ENCODE peak calls at places on chromosomes 4 and X, in eight cellular contexts. A, F, H, M, D, N, L and X are unnamed samples.

GRCh38 chrX:45295587-45295986 is 94.9 kb upstream of the DIPK2B start:
- DNase-seq in A (no peak), F (no peak), H (no peak), M (peak; percentile 11), D (no peak), N (peak; percentile 35), L (peak; percentile 60), X (peak; percentile 50)

GRCh38 chr4:8915201-8916200 is 43.9 kb upstream of the HMX1 start:
- DNase-seq in A (no peak), F (no peak), H (peak; percentile 6), M (no peak), D (no peak), N (no peak), L (no peak), X (no peak)

GRCh38 chr4:41693629-41694028 is 54.9 kb downstream of the PHOX2B start:
- DNase-seq in A (peak; percentile 55), F (no peak), H (no peak), M (peak; percentile 53), D (no peak), N (no peak), L (peak; percentile 39), X (peak; percentile 50)

GRCh38 chr4:150385606-150386005 is 196.3 kb upstream of the MAB21L2 start:
- DNase-seq in A (peak; percentile 40), F (no peak), H (no peak), M (peak; percentile 97), D (no peak), N (no peak), L (peak; percentile 96), X (peak; percentile 89)

GRCh38 chrX:153635788-153636668 is 11.0 kb upstream of the DUSP9 start:
- DNase-seq in A (peak; percentile 77), F (no peak), H (no peak), M (peak; percentile 5), D (no peak), N (no peak), L (peak; percentile 4), X (no peak)

GRCh38 chrX:118975831-118976598 is 1.6 kb downstream of the LONRF3 start:
- DNase-seq in A (peak; percentile 32), F (peak; percentile 88), H (peak; percentile 70), M (peak; percentile 48), D (peak; percentile 25), N (peak; percentile 78), L (peak; percentile 19), X (no peak)

GRCh38 chr4:24226667-24227066 is 336.8 kb upstream of the PPARGC1A start:
- DNase-seq in A (no peak), F (no peak), H (no peak), M (no peak), D (no peak), N (no peak), L (peak; percentile 76), X (no peak)

GRCh38 chr4:122632396-122633143 is 11.7 kb upstream of the IL21 start:
- DNase-seq in A (no peak), F (no peak), H (no peak), M (peak; percentile 13), D (peak; percentile 58), N (no peak), L (peak; percentile 7), X (no peak)

GRCh38 chr4:24093446-24093845 is 203.6 kb upstream of the PPARGC1A start:
- DNase-seq in A (no peak), F (no peak), H (no peak), M (no peak), D (no peak), N (no peak), L (no peak), X (no peak)

GRCh38 chr4:8297141-8297601 is 27.6 kb downstream of the HTRA3 start:
- DNase-seq in A (no peak), F (peak; percentile 6), H (no peak), M (no peak), D (no peak), N (no peak), L (no peak), X (no peak)

GRCh38 chr4:110737931-110738330 is 115.1 kb upstream of the PITX2 start:
- DNase-seq in A (no peak), F (no peak), H (no peak), M (no peak), D (no peak), N (no peak), L (no peak), X (no peak)

GRCh38 chrX:110406822-110407221 is 48.2 kb downstream of the RTL9 start:
- DNase-seq in A (no peak), F (no peak), H (no peak), M (no peak), D (no peak), N (no peak), L (no peak), X (no peak)

GRCh38 chrX:38868941-38869378 is 67.7 kb downstream of the MID1IP1 start:
- DNase-seq in A (no peak), F (no peak), H (no peak), M (peak; percentile 79), D (no peak), N (no peak), L (peak; percentile 86), X (peak; percentile 58)

GRCh38 chr4:79756496-79756895 is 316.5 kb downstream of the ANTXR2 start:
- DNase-seq in A (no peak), F (no peak), H (no peak), M (no peak), D (no peak), N (no peak), L (no peak), X (no peak)

GRCh38 chrX:10769165-10769564 is 148.8 kb upstream of the MID1 start:
- DNase-seq in A (peak; percentile 74), F (no peak), H (no peak), M (peak; percentile 46), D (no peak), N (no peak), L (peak; percentile 52), X (peak; percentile 37)
- H3K4me3 ChIP-seq in A (peak overlapping the region; percentile 9), F (no peak overlapping the region), H (no peak overlapping the region), M (no peak overlapping the region), D (no peak overlapping the region), N (no peak overlapping the region), L (peak overlapping the region; percentile 22), X (no peak overlapping the region)

GRCh38 chr4:160809576-160809975 is 1354.2 kb downstream of the FSTL5 start:
- DNase-seq in A (no peak), F (no peak), H (no peak), M (no peak), D (no peak), N (no peak), L (no peak), X (no peak)

GRCh38 chr4:160808174-160808573 is 1355.6 kb downstream of the FSTL5 start:
- DNase-seq in A (no peak), F (no peak), H (no peak), M (no peak), D (no peak), N (no peak), L (no peak), X (no peak)

GRCh38 chr4:160810415-160810814 is 1353.4 kb downstream of the FSTL5 start:
- DNase-seq in A (no peak), F (no peak), H (no peak), M (no peak), D (no peak), N (no peak), L (no peak), X (no peak)

DNA sequence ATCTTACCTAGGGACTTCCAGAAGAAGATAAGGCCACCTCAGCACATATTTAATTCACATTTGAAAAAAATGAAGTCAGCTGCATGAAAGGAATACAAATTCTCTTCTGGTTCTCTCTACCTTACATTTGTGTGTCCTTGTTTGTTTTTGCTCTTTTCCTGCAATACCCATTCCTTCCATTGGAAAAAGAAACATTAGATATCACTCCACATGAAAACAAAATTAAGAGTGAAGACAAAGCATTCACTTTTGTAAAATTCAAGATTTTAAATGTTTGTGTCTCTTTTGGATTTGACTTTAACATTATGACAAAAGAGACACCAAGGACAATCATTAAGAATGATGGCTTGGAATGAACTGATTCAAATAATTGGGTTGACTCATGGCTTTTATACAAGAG is 1351.8 kb downstream of the FSTL5 start:
- DNase-seq in A (no peak), F (no peak), H (no peak), M (no peak), D (no peak), N (no peak), L (no peak), X (no peak)
- TF ChIP-seq CTCF in A (no peak), F (no peak), H (no peak), M (no peak), D (no peak), N (no peak), L (no peak), X (peak; percentile 4)

GRCh38 chrX:10156199-10157031 is at the start of gene CLCN4:
- DNase-seq in A (peak; percentile 67), F (peak; percentile 74), H (no peak), M (peak; percentile 58), D (peak; percentile 51), N (peak; percentile 52), L (peak; percentile 43), X (no peak)
- H3K4me3 ChIP-seq in A (peak within 1 kb of the TSS; percentile 53), F (peak within 1 kb of the TSS; percentile 63), H (no peak within 1 kb of the TSS), M (peak within 1 kb of the TSS; percentile 50), D (peak within 1 kb of the TSS; percentile 54), N (peak within 1 kb of the TSS; percentile 38), L (peak within 1 kb of the TSS; percentile 14), X (peak within 1 kb of the TSS; percentile 24)

DNA sequence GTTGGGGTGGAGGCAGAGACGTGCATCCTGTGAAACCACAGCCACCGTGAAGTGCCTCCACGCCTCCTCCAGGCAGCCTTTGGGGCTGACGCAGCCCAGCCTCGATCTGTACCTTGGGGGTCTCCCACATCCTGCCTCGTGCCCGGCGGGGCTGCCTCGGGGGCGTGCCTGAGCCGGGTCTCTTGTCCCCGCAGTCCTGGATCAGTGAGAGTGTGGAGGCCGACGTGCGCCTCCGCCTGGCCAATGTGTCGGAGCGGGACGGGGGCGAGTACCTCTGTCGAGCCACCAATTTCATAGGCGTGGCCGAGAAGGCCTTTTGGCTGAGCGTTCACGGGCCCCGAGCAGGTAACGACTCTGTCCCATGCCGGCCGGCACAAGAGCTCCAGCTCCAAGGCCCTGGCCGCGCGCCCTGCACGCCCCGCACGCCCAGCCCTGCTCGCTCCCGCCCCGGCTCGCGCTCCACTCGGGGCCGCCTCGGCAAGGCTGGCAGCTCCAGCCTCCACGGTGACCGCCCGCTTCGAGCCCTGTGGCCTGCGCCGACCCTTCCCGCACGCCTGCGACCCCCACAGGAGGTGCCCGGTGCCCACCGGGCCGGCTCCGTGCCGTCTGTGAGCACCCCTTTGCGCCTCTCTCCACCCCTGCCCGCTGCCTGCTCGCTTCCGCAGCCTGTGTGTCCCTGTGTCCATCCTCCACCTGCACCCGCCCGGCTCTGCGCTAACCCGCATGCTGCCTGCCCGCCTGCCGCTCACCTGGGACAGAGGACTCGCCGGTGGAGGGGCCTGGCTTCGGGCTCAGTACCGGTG is 9.8 kb downstream of the FGFR3 start:
- DNase-seq in A (peak; percentile 58), F (no peak), H (no peak), M (no peak), D (no peak), N (no peak), L (no peak), X (no peak)
- TF ChIP-seq CTCF in A (peak; percentile 52), F (no peak), H (no peak), M (no peak), D (no peak), N (no peak), L (no peak), X (no peak)

GRCh38 chr4:18113710-18114331 is 92.3 kb upstream of the LCORL start:
- DNase-seq in A (no peak), F (no peak), H (no peak), M (no peak), D (no peak), N (no peak), L (no peak), X (no peak)
- H3K4me3 ChIP-seq in A (no peak overlapping the region), F (no peak overlapping the region), H (no peak overlapping the region), M (no peak overlapping the region), D (no peak overlapping the region), N (no peak overlapping the region), L (no peak overlapping the region), X (no peak overlapping the region)